ENCODE peak calls at places on chromosomes 12 and 14, in nine cellular contexts. K is prostate gland, Q is H54, G is GM12892, U is body of pancreas, I is HCT116, D is IMR-90, E is A549, R is HepG2. L is an unnamed sample.

GRCh38 chr12:90854136-90854689 is 100.8 kb downstream of the CCER1 start:
- DNase-seq in K (peak; percentile 19), R (peak; percentile 12), I (peak; percentile 36), D (peak; percentile 63), G (no peak), E (peak; percentile 60), Q (peak; percentile 4), U (peak; percentile 10), L (peak; percentile 4)

GRCh38 chr14:54220122-54220691 is 176.6 kb upstream of the CDKN3 start:
- DNase-seq in I (no peak), R (no peak), U (no peak), G (no peak), E (no peak), Q (no peak), K (no peak), D (no peak), L (no peak)

GRCh38 chr14:104665663-104666522 is 23.5 kb upstream of the INF2 start:
- DNase-seq in U (peak; percentile 71), R (peak; percentile 96), K (no peak), Q (peak; percentile 67), D (no peak), E (peak; percentile 77), I (peak; percentile 91), G (no peak), L (no peak)

GRCh38 chr14:39576258-39576657 is 144.0 kb upstream of the FBXO33 start:
- DNase-seq in K (no peak), R (no peak), I (no peak), E (no peak), Q (no peak), U (no peak), D (no peak), G (no peak), L (no peak)

GRCh38 chr14:76981670-76982069 is 46.8 kb downstream of the IRF2BPL start:
- DNase-seq in I (no peak), D (no peak), U (no peak), E (no peak), K (no peak), G (no peak), R (no peak), Q (no peak), L (no peak)

GRCh38 chr12:130712346-130713065 is 3.6 kb downstream of the RIMBP2 start:
- DNase-seq in E (no peak), G (no peak), K (no peak), U (no peak), R (no peak), I (no peak), D (no peak), Q (no peak), L (no peak)

GRCh38 chr12:13275366-13275765 is 78.8 kb downstream of the EMP1 start:
- DNase-seq in Q (no peak), U (no peak), I (no peak), E (no peak), R (no peak), K (no peak), G (no peak), D (no peak), L (no peak)

GRCh38 chr14:53285806-53286205 is 132.7 kb upstream of the DDHD1 start:
- DNase-seq in R (no peak), K (no peak), Q (no peak), U (no peak), D (no peak), G (no peak), E (peak; percentile 22), I (no peak), L (no peak)

GRCh38 chr14:56874375-56874774 is 64.1 kb upstream of the OTX2 start:
- DNase-seq in E (peak; percentile 39), G (no peak), Q (no peak), I (peak; percentile 26), K (peak; percentile 4), D (no peak), U (peak; percentile 66), R (peak; percentile 18), L (peak; percentile 7)

GRCh38 chr12:127903146-127903545 is 363.8 kb upstream of the TMEM132C start:
- DNase-seq in I (no peak), D (no peak), R (no peak), K (no peak), G (no peak), E (no peak), U (no peak), Q (no peak), L (no peak)

GRCh38 chr12:114799574-114800487 is 115.9 kb upstream of the TBX3 start:
- DNase-seq in I (peak; percentile 58), Q (peak; percentile 42), K (peak; percentile 20), D (peak; percentile 41), U (peak; percentile 81), E (peak; percentile 44), R (peak; percentile 100), G (no peak), L (no peak)

GRCh38 chr12:59404109-59404650 is 191.6 kb upstream of the SLC16A7 start:
- DNase-seq in D (no peak), G (no peak), E (no peak), U (no peak), Q (no peak), R (no peak), I (no peak), K (no peak), L (no peak)

GRCh38 chr12:132318135-132318534 is 11.3 kb downstream of the GALNT9 start:
- DNase-seq in Q (no peak), G (no peak), E (no peak), I (no peak), K (no peak), U (no peak), D (no peak), R (no peak), L (no peak)

GRCh38 chr12:24595652-24596235 is 353.2 kb downstream of the BCAT1 start:
- DNase-seq in R (peak; percentile 10), G (no peak), D (peak; percentile 23), Q (no peak), E (peak; percentile 9), I (no peak), K (no peak), U (no peak), L (no peak)

GRCh38 chr14:68994056-68994455 is 15.0 kb upstream of the ACTN1 start:
- DNase-seq in I (no peak), R (no peak), U (no peak), K (no peak), E (no peak), D (no peak), G (no peak), Q (no peak), L (no peak)

DNA sequence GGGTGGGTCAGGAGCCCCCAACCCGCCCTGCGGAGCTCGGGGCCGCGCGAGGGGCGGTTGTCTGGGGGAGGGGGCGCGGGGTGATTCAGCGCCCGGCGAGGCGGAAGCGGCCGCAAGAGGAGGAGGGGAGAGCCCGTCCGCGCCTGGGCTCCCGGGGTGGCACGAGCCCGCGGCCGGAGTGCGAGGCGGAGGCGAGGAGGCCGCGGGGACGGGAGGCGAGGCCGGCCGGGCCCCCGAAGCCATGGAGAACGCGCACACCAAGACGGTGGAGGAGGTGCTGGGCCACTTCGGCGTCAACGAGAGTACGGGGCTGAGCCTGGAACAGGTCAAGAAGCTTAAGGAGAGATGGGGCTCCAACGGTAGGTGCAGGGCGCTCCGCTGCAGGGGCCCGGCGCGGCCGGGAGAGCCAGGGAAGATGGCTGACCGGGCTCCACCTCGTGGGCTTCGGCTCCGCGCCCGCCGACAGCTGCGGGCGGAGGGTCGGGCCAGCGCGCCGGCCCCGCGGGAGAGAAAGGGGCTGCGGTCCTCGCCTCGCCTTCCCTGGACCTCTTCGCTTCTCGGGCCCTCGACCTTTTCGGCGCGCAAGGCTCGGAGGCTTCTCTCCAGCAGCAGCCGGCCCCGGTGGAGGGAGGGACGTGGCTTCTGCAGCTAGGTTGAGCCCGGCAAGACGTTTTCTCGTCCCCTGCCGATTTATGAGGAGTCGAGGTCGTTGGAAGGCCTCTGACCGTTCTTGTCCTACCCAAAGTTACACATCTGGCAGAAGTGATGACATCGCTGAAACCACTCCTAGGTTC is 699 bp downstream of the ATP2A2 start:
- DNase-seq in E (peak; percentile 75), U (peak; percentile 64), K (peak; percentile 19), I (no peak), R (no peak), D (peak; percentile 55), G (peak; percentile 60), Q (no peak), L (peak; percentile 84)
- TF ChIP-seq POLR2A in E (peak; percentile 61), U (peak; percentile 40), K (no peak), I (peak; percentile 8), R (peak; percentile 79), D (no peak), G (peak; percentile 67), Q (peak; percentile 49), L (peak; percentile 54)

DNA sequence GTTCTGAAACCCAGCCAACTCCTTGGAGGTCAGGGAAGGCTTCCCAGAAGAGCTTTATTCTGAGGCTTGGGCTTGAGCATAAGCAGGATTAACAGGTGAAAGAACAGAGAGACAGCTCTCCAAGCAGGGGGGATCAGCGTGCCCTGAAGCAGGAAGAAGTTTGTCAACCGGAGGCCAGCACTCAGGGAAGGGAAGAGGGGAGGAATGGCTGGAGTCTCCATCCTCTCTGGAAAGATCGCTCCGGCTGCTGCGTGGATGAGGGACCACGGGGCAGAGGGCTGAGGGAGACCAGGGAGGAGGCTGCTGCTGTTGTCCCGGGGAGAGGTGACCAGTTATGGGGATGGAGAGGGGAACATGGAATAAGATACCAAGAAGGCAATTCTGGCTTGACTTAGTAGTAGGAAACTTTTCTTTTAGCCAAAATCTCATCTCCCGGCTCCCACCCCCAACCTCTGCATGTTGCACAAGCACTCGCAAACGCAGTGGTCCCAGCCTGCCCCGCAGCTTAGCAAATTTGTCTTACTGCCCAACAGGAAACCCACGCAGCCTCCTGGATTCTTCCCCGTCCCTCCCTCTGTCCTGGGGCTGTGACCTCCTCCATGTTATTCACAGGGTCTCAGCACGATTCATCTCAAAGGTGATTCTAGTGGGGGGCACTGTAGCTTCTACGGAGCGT is 1.2 kb upstream of the SSH1 start:
- DNase-seq in E (no peak), I (no peak), Q (no peak), D (no peak), G (no peak), R (no peak), U (no peak), K (no peak), L (peak; percentile 31)
- TF ChIP-seq POLR2A in E (no peak), I (no peak), Q (no peak), D (no peak), G (no peak), R (no peak), U (no peak), K (no peak), L (no peak)

DNA sequence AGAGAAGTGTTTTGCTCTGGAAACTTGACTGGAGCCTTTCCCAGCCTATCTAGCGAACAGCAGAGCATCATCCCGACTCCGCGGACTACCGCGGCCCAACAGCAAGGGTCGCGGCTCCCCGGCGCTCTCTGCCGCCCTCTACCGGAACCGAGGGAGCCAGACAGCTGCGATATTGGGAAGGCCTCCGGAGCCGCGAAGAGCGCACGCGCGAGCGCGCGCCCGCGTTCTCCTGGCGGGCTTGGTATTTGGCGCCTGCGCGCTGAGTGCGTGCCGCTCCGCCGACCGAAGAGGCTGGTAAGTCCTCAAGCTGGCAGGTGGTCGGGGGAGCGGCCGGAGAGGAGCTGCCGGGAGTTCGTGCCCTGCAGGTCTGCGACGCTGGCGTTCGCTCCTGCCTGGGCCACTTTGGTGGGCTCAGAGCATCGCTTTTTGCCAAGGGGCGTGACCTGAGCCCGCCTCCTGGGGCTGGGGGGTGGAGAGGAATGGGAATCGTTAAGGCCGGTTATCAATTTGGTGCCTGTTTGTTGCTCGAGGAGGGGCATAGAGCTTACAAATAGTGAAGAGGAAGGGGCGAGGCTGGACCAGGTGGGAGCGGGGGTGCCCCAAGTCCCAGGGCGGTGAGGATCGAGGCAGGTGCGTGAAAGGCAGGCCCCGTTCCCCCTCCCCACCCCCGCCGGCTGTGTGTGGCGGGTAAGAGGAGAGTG is at the start of gene TMEM106C:
- DNase-seq in K (peak; percentile 87), R (peak; percentile 82), E (peak; percentile 91), U (peak; percentile 93), I (peak; percentile 80), D (peak; percentile 85), G (peak; percentile 98), Q (peak; percentile 95), L (peak; percentile 96)
- TF ChIP-seq POLR2A in K (peak; percentile 56), R (peak; percentile 38), E (peak; percentile 60), U (peak; percentile 73), I (peak; percentile 62), D (no peak), G (peak; percentile 67), Q (peak; percentile 53), L (peak; percentile 34)

GRCh38 chr12:108635997-108636808 is 2.5 kb upstream of the SELPLG start:
- DNase-seq in D (no peak), G (no peak), Q (no peak), K (no peak), I (no peak), R (no peak), E (no peak), U (no peak), L (no peak)
- TF ChIP-seq POLR2A in D (no peak), G (no peak), Q (no peak), K (no peak), I (no peak), R (no peak), E (no peak), U (no peak), L (no peak)

L was measured in erythroblast.